ENCODE peak calls at places on chromosomes 5 and 9, in six cellular contexts. I is IMR-90, O is mesendoderm, Q is MM.1S, E is mammary epithelial cell, M is trophoblast cell. A is an unnamed sample. For H3K4me1, the result is how much of the 10 kb centered on the place peaks cover.

GRCh38 chr9:90107021-90107771 is 502.4 kb downstream of the GADD45G start:
- DNase-seq in I (no peak), O (peak), Q (no peak), E (peak), M (peak), A (no peak)

GRCh38 chr5:164353155-164353554 is 847.7 kb downstream of the MAT2B start:
- DNase-seq in I (peak), O (peak), Q (no peak), E (no peak), M (no peak), A (peak)

GRCh38 chr5:16965581-16965980 is 29.5 kb upstream of the MYO10 start:
- DNase-seq in I (no peak), O (peak), Q (no peak), E (no peak), M (peak), A (peak)

GRCh38 chr5:122730037-122730436 is 44.8 kb upstream of the SNX2 start:
- DNase-seq in I (no peak), O (no peak), Q (no peak), E (no peak), M (no peak), A (no peak)

GRCh38 chr5:127299678-127300077 is 9.1 kb downstream of the MEGF10 start:
- DNase-seq in I (no peak), O (peak), Q (no peak), E (no peak), M (no peak), A (peak)

GRCh38 chr5:107570805-107571531 is 99.8 kb downstream of the EFNA5 start:
- DNase-seq in I (no peak), O (peak), Q (peak), E (peak), M (no peak), A (no peak)

GRCh38 chr9:16058131-16058549 is 505.3 kb downstream of the CCDC171 start:
- DNase-seq in I (peak), O (peak), Q (no peak), E (peak), M (peak), A (peak)

GRCh38 chr5:150781706-150782614 is 3.4 kb downstream of the SMIM3 start:
- DNase-seq in I (peak), O (no peak), Q (no peak), E (peak), M (no peak), A (peak)

GRCh38 chr9:87699835-87700234 is 26.1 kb upstream of the CTSL start:
- DNase-seq in I (no peak), O (no peak), Q (no peak), E (peak), M (peak), A (no peak)

GRCh38 chr9:74951725-74952151 is 974 bp downstream of the C9orf40 start:
- DNase-seq in I (peak), O (peak), Q (peak), E (peak), M (peak), A (peak)

GRCh38 chr9:109956811-109957440 is 176.9 kb downstream of the PALM2AKAP2 start:
- DNase-seq in I (peak), O (peak), Q (no peak), E (no peak), M (peak), A (peak)

GRCh38 chr5:36162810-36163486 is 11.0 kb downstream of the SKP2 start:
- DNase-seq in I (no peak), O (peak), Q (no peak), E (no peak), M (no peak), A (no peak)

GRCh38 chr5:109113608-109114007 is 296.2 kb downstream of the PJA2 start:
- DNase-seq in I (no peak), O (no peak), Q (no peak), E (no peak), M (no peak), A (no peak)

GRCh38 chr5:149605354-149605997 is 24.2 kb downstream of the ARHGEF37 start:
- DNase-seq in I (no peak), O (no peak), Q (no peak), E (peak), M (no peak), A (no peak)
- H3K9ac ChIP-seq in I (no peak), O (no peak), Q (no peak), E (peak), M (no peak), A (no peak)

GRCh38 chr9:23587433-23587832 is 238.6 kb downstream of the ELAVL2 start:
- DNase-seq in I (no peak), O (no peak), Q (peak), E (no peak), M (no peak), A (no peak)

GRCh38 chr9:23587903-23588302 is 238.1 kb downstream of the ELAVL2 start:
- DNase-seq in I (no peak), O (peak), Q (no peak), E (no peak), M (no peak), A (no peak)

GRCh38 chr9:23586906-23587305 is 239.1 kb downstream of the ELAVL2 start:
- DNase-seq in I (no peak), O (no peak), Q (peak), E (no peak), M (no peak), A (no peak)

GRCh38 chr9:23590601-23591000 is 235.4 kb downstream of the ELAVL2 start:
- DNase-seq in I (no peak), O (peak), Q (peak), E (peak), M (peak), A (peak)
- H3K4me3 ChIP-seq in I (no peak), O (no peak), Q (no peak), E (no peak), M (no peak), A (peak)

GRCh38 chr5:3593771-3594513 is 1.7 kb upstream of the IRX1 start:
- DNase-seq in I (no peak), O (peak), Q (no peak), E (peak), M (no peak), A (no peak)
- H3K4me1 ChIP-seq in I (under half), O (under half), Q (under half), E (under half), M (under half), A (under half)

GRCh38 chr5:139671096-139671841 is 23.1 kb downstream of the CXXC5 start:
- DNase-seq in I (no peak), O (no peak), Q (peak), E (peak), M (no peak), A (peak)
- H3K9ac ChIP-seq in I (no peak), O (peak), Q (peak), E (peak), M (no peak), A (peak)

GRCh38 chr9:77015291-77016048 is 4.0 kb upstream of the FOXB2 start:
- DNase-seq in I (no peak), O (no peak), Q (no peak), E (no peak), M (no peak), A (no peak)
- H3K4me3 ChIP-seq in I (no peak), O (no peak), Q (no peak), E (no peak), M (peak), A (no peak)

DNA sequence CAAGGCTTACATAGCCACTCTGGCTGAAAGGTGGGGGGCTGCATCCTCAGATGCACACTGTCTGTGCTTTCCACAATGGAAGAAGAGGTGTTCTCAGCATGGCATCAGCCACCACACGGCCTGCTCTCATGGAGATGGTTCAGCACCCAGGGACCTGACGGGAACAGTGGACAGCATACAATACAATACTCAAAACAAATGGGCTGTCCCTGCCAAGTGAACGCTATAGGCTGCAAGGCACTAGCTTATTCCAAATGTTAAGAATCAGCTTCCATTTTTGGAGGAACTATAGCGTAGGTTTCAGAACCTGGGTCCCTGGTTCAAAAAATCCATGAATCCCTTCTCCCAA is 77.2 kb downstream of the ZNF608 start:
- DNase-seq in I (no peak), O (no peak), Q (no peak), E (no peak), M (no peak), A (no peak)
- H3K4me1 ChIP-seq in I (under half), O (under half), Q (under half), E (under half), M (under half), A (under half)

GRCh38 chr5:159175547-159175946 is 33.8 kb downstream of the RNF145 start:
- DNase-seq in I (peak), O (peak), Q (no peak), E (peak), M (peak), A (peak)
- H3K9ac ChIP-seq in I (peak), O (no peak), Q (no peak), E (peak), M (no peak), A (peak)

GRCh38 chr9:107007981-107008380 is 145.0 kb downstream of the ZNF462 start:
- DNase-seq in I (no peak), O (no peak), Q (no peak), E (no peak), M (no peak), A (no peak)
- H3K4me3 ChIP-seq in I (no peak), O (no peak), Q (no peak), E (no peak), M (no peak), A (no peak)

DNA sequence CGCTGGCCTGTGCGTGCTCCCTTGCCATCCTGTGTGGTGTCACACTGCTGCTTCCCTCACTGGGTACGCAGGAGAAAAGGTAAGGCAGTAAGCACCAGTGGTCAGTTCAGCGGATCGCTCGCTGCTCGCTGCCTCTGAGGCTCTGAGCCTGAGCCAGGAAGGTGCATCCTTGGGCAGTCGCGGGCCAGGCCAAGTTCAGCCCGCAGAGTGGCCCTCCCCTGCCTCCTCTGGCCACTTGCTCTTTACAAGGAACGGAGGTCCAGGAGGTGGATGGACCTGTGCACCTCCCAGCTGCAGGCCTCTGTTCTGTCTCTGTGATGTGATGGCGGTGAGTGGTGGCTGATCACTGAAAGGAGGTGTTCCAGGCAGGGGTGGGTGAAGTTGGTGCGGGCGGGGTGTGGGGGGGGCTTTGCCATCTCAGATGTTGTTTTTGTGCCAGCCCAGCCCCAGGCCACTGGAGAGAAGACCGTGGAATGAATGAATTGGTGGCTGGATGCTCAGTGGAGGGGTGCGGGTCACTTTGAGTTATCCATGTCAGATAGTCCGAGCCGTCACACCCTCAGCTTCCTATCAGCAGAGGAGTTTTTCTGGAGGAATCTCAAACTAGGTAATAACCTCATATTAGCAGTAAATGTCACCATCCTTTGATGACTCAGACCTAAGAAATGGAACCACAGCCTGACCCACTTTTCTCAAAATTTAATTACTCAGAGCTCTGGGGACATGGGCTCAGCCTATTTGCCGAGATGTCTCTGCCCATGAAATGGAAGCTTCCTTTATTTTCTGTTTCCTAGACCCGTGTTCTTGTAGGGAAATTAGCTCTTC is 7.3 kb downstream of the COL5A1 start:
- DNase-seq in I (peak), O (no peak), Q (no peak), E (no peak), M (peak), A (peak)
- H3K4me1 ChIP-seq in I (under half), O (under half), Q (under half), E (under half), M (under half), A (half or more)

A was measured in adipocyte.